ENCODE peak calls at places on chromosomes 3 and 15, in six cellular contexts. One of them, this sample, is unnamed.

GRCh38 chr3:143060906-143061305 is 58.7 kb upstream of the CHST2 start:
- ATAC-seq in GM12878: peak
- ATAC-seq in upper lobe of left lung: no peak
- ATAC-seq in A549: no peak
- ATAC-seq in K562: no peak
- ATAC-seq in HepG2: no peak
- ATAC-seq in this sample: no peak

GRCh38 chr15:52151353-52151752 is 38.8 kb upstream of the BCL2L10 start:
- ATAC-seq in GM12878: no peak
- ATAC-seq in upper lobe of left lung: no peak
- ATAC-seq in A549: no peak
- ATAC-seq in K562: no peak
- ATAC-seq in HepG2: no peak
- ATAC-seq in this sample: no peak

GRCh38 chr15:43998607-43999006 is 171.8 kb downstream of the WDR76 start:
- ATAC-seq in GM12878: no peak
- ATAC-seq in upper lobe of left lung: no peak
- ATAC-seq in A549: no peak
- ATAC-seq in K562: no peak
- ATAC-seq in HepG2: no peak
- ATAC-seq in this sample: peak

GRCh38 chr15:61685513-61685912 is 374.7 kb downstream of the VPS13C start:
- ATAC-seq in GM12878: no peak
- ATAC-seq in upper lobe of left lung: no peak
- ATAC-seq in A549: no peak
- ATAC-seq in K562: no peak
- ATAC-seq in HepG2: no peak
- ATAC-seq in this sample: no peak

GRCh38 chr3:100634493-100635272 is 25.3 kb downstream of the ADGRG7 start:
- ATAC-seq in GM12878: peak
- ATAC-seq in upper lobe of left lung: peak
- ATAC-seq in A549: no peak
- ATAC-seq in K562: peak
- ATAC-seq in HepG2: peak
- ATAC-seq in this sample: no peak

GRCh38 chr3:125161607-125162219 is 50.8 kb downstream of the SLC12A8 start:
- ATAC-seq in GM12878: no peak
- ATAC-seq in upper lobe of left lung: no peak
- ATAC-seq in A549: no peak
- ATAC-seq in K562: no peak
- ATAC-seq in HepG2: no peak
- ATAC-seq in this sample: peak

GRCh38 chr3:121482651-121483050 is 63.1 kb downstream of the POLQ start:
- ATAC-seq in GM12878: no peak
- ATAC-seq in upper lobe of left lung: no peak
- ATAC-seq in A549: peak
- ATAC-seq in K562: no peak
- ATAC-seq in HepG2: no peak
- ATAC-seq in this sample: no peak

GRCh38 chr3:71211083-71211482 is 372.4 kb downstream of the FOXP1 start:
- ATAC-seq in GM12878: no peak
- ATAC-seq in upper lobe of left lung: no peak
- ATAC-seq in A549: no peak
- ATAC-seq in K562: no peak
- ATAC-seq in HepG2: no peak
- ATAC-seq in this sample: peak

GRCh38 chr3:10533731-10534011 is 28.3 kb upstream of the ATP2B2 start:
- ATAC-seq in GM12878: no peak
- ATAC-seq in upper lobe of left lung: no peak
- ATAC-seq in A549: no peak
- ATAC-seq in K562: no peak
- ATAC-seq in HepG2: no peak
- ATAC-seq in this sample: no peak

GRCh38 chr15:59347915-59348314 is 24.8 kb downstream of the MYO1E start:
- ATAC-seq in GM12878: no peak
- ATAC-seq in upper lobe of left lung: no peak
- ATAC-seq in A549: no peak
- ATAC-seq in K562: no peak
- ATAC-seq in HepG2: no peak
- ATAC-seq in this sample: no peak

GRCh38 chr3:141425523-141426233 is 57.4 kb downstream of the ZBTB38 start:
- ATAC-seq in GM12878: peak
- ATAC-seq in upper lobe of left lung: no peak
- ATAC-seq in A549: peak
- ATAC-seq in K562: peak
- ATAC-seq in HepG2: peak
- ATAC-seq in this sample: no peak

GRCh38 chr15:44808557-44808956 is 72.2 kb downstream of the TRIM69 start:
- ATAC-seq in GM12878: no peak
- ATAC-seq in upper lobe of left lung: no peak
- ATAC-seq in A549: no peak
- ATAC-seq in K562: no peak
- ATAC-seq in HepG2: no peak
- ATAC-seq in this sample: no peak

GRCh38 chr15:76994496-76994895 is 430 bp upstream of the PSTPIP1 start:
- ATAC-seq in GM12878: no peak
- ATAC-seq in upper lobe of left lung: no peak
- ATAC-seq in A549: no peak
- ATAC-seq in K562: no peak
- ATAC-seq in HepG2: no peak
- ATAC-seq in this sample: no peak

GRCh38 chr3:30819067-30819798 is 75.2 kb downstream of the GADL1 start:
- ATAC-seq in GM12878: no peak
- ATAC-seq in upper lobe of left lung: no peak
- ATAC-seq in A549: no peak
- ATAC-seq in K562: no peak
- ATAC-seq in HepG2: no peak
- ATAC-seq in this sample: no peak

GRCh38 chr15:31338318-31338878 is 11.8 kb downstream of the KLF13 start:
- ATAC-seq in GM12878: peak
- ATAC-seq in upper lobe of left lung: peak
- ATAC-seq in A549: no peak
- ATAC-seq in K562: no peak
- ATAC-seq in HepG2: no peak
- ATAC-seq in this sample: peak

GRCh38 chr3:13316603-13317002 is 103.5 kb downstream of the NUP210 start:
- ATAC-seq in GM12878: no peak
- ATAC-seq in upper lobe of left lung: no peak
- ATAC-seq in A549: no peak
- ATAC-seq in K562: no peak
- ATAC-seq in HepG2: no peak
- ATAC-seq in this sample: no peak

GRCh38 chr3:38455639-38456430 is 2.1 kb downstream of the ACVR2B start:
- ATAC-seq in GM12878: peak
- ATAC-seq in upper lobe of left lung: no peak
- ATAC-seq in A549: no peak
- ATAC-seq in K562: no peak
- ATAC-seq in HepG2: peak
- ATAC-seq in this sample: peak

GRCh38 chr15:89822030-89822429 is 7.4 kb upstream of the ANPEP start:
- ATAC-seq in GM12878: peak
- ATAC-seq in upper lobe of left lung: no peak
- ATAC-seq in A549: peak
- ATAC-seq in K562: no peak
- ATAC-seq in HepG2: no peak
- ATAC-seq in this sample: no peak

GRCh38 chr3:182440101-182440500 is 353.2 kb upstream of the ATP11B start:
- ATAC-seq in GM12878: no peak
- ATAC-seq in upper lobe of left lung: no peak
- ATAC-seq in A549: no peak
- ATAC-seq in K562: no peak
- ATAC-seq in HepG2: no peak
- ATAC-seq in this sample: no peak
- TF ChIP-seq EP300 in GM12878: no peak
- TF ChIP-seq EP300 in upper lobe of left lung: no peak
- TF ChIP-seq EP300 in A549: no peak
- TF ChIP-seq EP300 in K562: no peak
- TF ChIP-seq EP300 in HepG2: no peak
- TF ChIP-seq EP300 in this sample: no peak

GRCh38 chr15:71489570-71489969 is 320.8 kb upstream of the NR2E3 start:
- ATAC-seq in GM12878: no peak
- ATAC-seq in upper lobe of left lung: no peak
- ATAC-seq in A549: no peak
- ATAC-seq in K562: no peak
- ATAC-seq in HepG2: no peak
- ATAC-seq in this sample: no peak

GRCh38 chr15:71494565-71494964 is 315.8 kb upstream of the NR2E3 start:
- ATAC-seq in GM12878: no peak
- ATAC-seq in upper lobe of left lung: no peak
- ATAC-seq in A549: no peak
- ATAC-seq in K562: no peak
- ATAC-seq in HepG2: no peak
- ATAC-seq in this sample: no peak

GRCh38 chr15:71493526-71493925 is 316.8 kb upstream of the NR2E3 start:
- ATAC-seq in GM12878: no peak
- ATAC-seq in upper lobe of left lung: no peak
- ATAC-seq in A549: no peak
- ATAC-seq in K562: no peak
- ATAC-seq in HepG2: no peak
- ATAC-seq in this sample: no peak

GRCh38 chr15:71496336-71496955 is 313.9 kb upstream of the NR2E3 start:
- ATAC-seq in GM12878: no peak
- ATAC-seq in upper lobe of left lung: no peak
- ATAC-seq in A549: no peak
- ATAC-seq in K562: no peak
- ATAC-seq in HepG2: no peak
- ATAC-seq in this sample: no peak

GRCh38 chr15:71495381-71495780 is 315.0 kb upstream of the NR2E3 start:
- ATAC-seq in GM12878: no peak
- ATAC-seq in upper lobe of left lung: no peak
- ATAC-seq in A549: no peak
- ATAC-seq in K562: no peak
- ATAC-seq in HepG2: peak
- ATAC-seq in this sample: no peak
- H3K27ac ChIP-seq in GM12878: no peak
- H3K27ac ChIP-seq in upper lobe of left lung: no peak
- H3K27ac ChIP-seq in A549: no peak
- H3K27ac ChIP-seq in K562: no peak
- H3K27ac ChIP-seq in HepG2: no peak
- H3K27ac ChIP-seq in this sample: no peak

GRCh38 chr15:57706405-57707209 is at the start of gene POLR2M:
- ATAC-seq in GM12878: peak
- ATAC-seq in upper lobe of left lung: peak
- ATAC-seq in A549: peak
- ATAC-seq in K562: peak
- ATAC-seq in HepG2: peak
- ATAC-seq in this sample: peak
- TF ChIP-seq EP300 in GM12878: no peak
- TF ChIP-seq EP300 in upper lobe of left lung: no peak
- TF ChIP-seq EP300 in A549: no peak
- TF ChIP-seq EP300 in K562: peak
- TF ChIP-seq EP300 in HepG2: no peak
- TF ChIP-seq EP300 in this sample: no peak

DNA sequence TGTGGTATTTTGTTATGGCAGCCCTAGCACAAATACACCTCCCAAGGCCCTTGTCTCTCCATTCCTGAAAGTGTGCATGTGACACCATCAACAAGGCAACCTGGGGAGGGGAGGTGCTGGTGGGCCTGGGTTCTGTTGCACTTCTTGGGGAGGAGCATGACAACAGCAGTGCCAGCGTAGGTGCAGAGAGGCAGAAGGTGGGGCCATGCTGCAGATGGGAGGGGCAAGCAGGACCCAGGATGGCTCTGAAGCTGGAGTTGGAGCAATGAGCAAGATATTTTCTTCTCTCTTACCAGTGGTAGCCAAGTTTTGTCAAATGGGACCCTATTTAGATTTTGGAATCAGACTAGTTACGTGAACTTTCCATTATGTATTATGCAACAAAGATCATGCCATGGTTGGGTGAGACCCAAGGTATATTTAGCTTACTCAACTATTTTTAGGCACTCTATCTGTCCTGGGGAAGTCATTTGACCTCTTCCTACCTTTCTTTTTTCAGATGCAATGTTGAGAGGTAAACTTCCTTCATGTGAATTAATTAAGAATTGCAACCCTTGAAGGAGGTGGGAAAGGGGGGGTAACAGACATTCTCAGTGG is 3.4 kb downstream of the FYCO1 start:
- ATAC-seq in GM12878: no peak
- ATAC-seq in upper lobe of left lung: no peak
- ATAC-seq in A549: no peak
- ATAC-seq in K562: no peak
- ATAC-seq in HepG2: no peak
- ATAC-seq in this sample: no peak
- H3K27ac ChIP-seq in GM12878: peak
- H3K27ac ChIP-seq in upper lobe of left lung: peak
- H3K27ac ChIP-seq in A549: no peak
- H3K27ac ChIP-seq in K562: no peak
- H3K27ac ChIP-seq in HepG2: no peak
- H3K27ac ChIP-seq in this sample: peak

GRCh38 chr15:101220060-101220459 is 31.8 kb downstream of the CHSY1 start:
- ATAC-seq in GM12878: no peak
- ATAC-seq in upper lobe of left lung: no peak
- ATAC-seq in A549: no peak
- ATAC-seq in K562: no peak
- ATAC-seq in HepG2: no peak
- ATAC-seq in this sample: no peak

GRCh38 chr15:101221858-101222257 is 30.0 kb downstream of the CHSY1 start:
- ATAC-seq in GM12878: no peak
- ATAC-seq in upper lobe of left lung: no peak
- ATAC-seq in A549: no peak
- ATAC-seq in K562: no peak
- ATAC-seq in HepG2: peak
- ATAC-seq in this sample: no peak

GRCh38 chr15:101228313-101228712 is 23.5 kb downstream of the CHSY1 start:
- ATAC-seq in GM12878: no peak
- ATAC-seq in upper lobe of left lung: no peak
- ATAC-seq in A549: no peak
- ATAC-seq in K562: no peak
- ATAC-seq in HepG2: no peak
- ATAC-seq in this sample: no peak

DNA sequence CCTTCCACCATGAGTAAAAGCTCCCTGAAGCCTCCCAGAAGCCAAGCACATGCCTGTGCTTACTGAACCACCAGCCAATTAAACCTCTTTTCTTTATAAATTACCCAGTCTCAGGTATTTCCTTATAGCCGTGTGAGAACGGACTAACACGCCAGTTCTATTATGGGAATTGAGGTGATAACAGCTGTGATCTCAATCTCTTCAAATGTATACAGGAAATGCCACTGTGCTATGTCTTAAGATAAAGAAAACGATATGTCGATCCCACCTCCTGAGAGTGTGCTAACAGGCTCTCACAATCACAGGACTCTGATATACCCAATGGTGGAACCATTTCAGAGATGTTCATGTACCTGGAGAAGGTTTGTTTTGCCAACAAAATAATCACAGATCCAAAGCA is 26.2 kb downstream of the CHSY1 start:
- ATAC-seq in GM12878: no peak
- ATAC-seq in upper lobe of left lung: no peak
- ATAC-seq in A549: no peak
- ATAC-seq in K562: no peak
- ATAC-seq in HepG2: no peak
- ATAC-seq in this sample: no peak
- TF ChIP-seq EP300 in GM12878: no peak
- TF ChIP-seq EP300 in upper lobe of left lung: no peak
- TF ChIP-seq EP300 in A549: no peak
- TF ChIP-seq EP300 in K562: no peak
- TF ChIP-seq EP300 in HepG2: no peak
- TF ChIP-seq EP300 in this sample: no peak

This sample was measured in gastroesophageal sphincter.